ENCODE peak calls at places on chromosomes 16 and 17, in four cellular contexts. K is vagina, O is endothelial cell of umbilical vein, H is transverse colon. X is an unnamed sample.

GRCh38 chr17:65246252-65246651 is 109.1 kb downstream of the RGS9 start:
- DNase-seq in K (peak; percentile 40), O (no peak), H (no peak), X (no peak)

GRCh38 chr16:35176449-35176848 is 1717.0 kb downstream of the TP53TG3F start:
- DNase-seq in K (no peak), O (no peak), H (no peak), X (no peak)

GRCh38 chr17:11279776-11280344 is 38.8 kb downstream of the SHISA6 start:
- DNase-seq in K (peak; percentile 22), H (no peak), O (no peak), X (no peak)

GRCh38 chr17:21302711-21303425 is 18.4 kb downstream of the MAP2K3 start:
- DNase-seq in H (no peak), K (no peak), O (peak; percentile 2), X (no peak)

GRCh38 chr17:43591750-43592562 is 45.8 kb upstream of the ETV4 start:
- DNase-seq in K (no peak), H (peak; percentile 39), O (peak; percentile 94), X (no peak)

GRCh38 chr17:6556121-6557039 is at the start of gene PITPNM3:
- DNase-seq in O (no peak), K (no peak), H (peak; percentile 50), X (no peak)

GRCh38 chr17:51540151-51540550 is 279.8 kb downstream of the UTP18 start:
- DNase-seq in K (no peak), H (no peak), O (no peak), X (no peak)

GRCh38 chr17:19978803-19979202 is 1.2 kb upstream of the AKAP10 start:
- DNase-seq in K (no peak), H (no peak), O (no peak), X (no peak)

GRCh38 chr17:57859601-57860413 is 10.0 kb upstream of the MRPS23 start:
- DNase-seq in O (no peak), H (no peak), K (no peak), X (no peak)

GRCh38 chr17:32503251-32504165 is 16.7 kb downstream of the CDK5R1 start:
- DNase-seq in H (peak; percentile 36), O (peak; percentile 35), K (no peak), X (no peak)

GRCh38 chr17:45019177-45019711 is 32.2 kb downstream of the DCAKD start:
- DNase-seq in K (no peak), H (peak; percentile 51), O (peak; percentile 26), X (peak; percentile 56)

GRCh38 chr16:21145738-21146137 is 4.9 kb downstream of the DNAH3 start:
- DNase-seq in K (no peak), O (no peak), H (no peak), X (no peak)

GRCh38 chr16:89844739-89845339 is 16.6 kb downstream of the SPIRE2 start:
- DNase-seq in O (no peak), H (no peak), K (no peak), X (no peak)

GRCh38 chr17:883586-883962 is 96.0 kb downstream of the NXN start:
- DNase-seq in K (no peak), H (no peak), O (no peak), X (no peak)

GRCh38 chr16:35626051-35626450 is 2166.6 kb downstream of the TP53TG3F start:
- DNase-seq in K (no peak), H (no peak), O (no peak), X (no peak)

GRCh38 chr16:50711040-50711439 is 17.6 kb downstream of the NOD2 start:
- DNase-seq in H (no peak), O (no peak), K (no peak), X (no peak)

GRCh38 chr17:35289222-35289621 is 46.4 kb downstream of the SLFN5 start:
- DNase-seq in O (no peak), H (no peak), K (no peak), X (no peak)

GRCh38 chr17:81342700-81343070 is 47.6 kb upstream of the SLC38A10 start:
- DNase-seq in H (no peak), K (no peak), O (no peak), X (no peak)

DNA sequence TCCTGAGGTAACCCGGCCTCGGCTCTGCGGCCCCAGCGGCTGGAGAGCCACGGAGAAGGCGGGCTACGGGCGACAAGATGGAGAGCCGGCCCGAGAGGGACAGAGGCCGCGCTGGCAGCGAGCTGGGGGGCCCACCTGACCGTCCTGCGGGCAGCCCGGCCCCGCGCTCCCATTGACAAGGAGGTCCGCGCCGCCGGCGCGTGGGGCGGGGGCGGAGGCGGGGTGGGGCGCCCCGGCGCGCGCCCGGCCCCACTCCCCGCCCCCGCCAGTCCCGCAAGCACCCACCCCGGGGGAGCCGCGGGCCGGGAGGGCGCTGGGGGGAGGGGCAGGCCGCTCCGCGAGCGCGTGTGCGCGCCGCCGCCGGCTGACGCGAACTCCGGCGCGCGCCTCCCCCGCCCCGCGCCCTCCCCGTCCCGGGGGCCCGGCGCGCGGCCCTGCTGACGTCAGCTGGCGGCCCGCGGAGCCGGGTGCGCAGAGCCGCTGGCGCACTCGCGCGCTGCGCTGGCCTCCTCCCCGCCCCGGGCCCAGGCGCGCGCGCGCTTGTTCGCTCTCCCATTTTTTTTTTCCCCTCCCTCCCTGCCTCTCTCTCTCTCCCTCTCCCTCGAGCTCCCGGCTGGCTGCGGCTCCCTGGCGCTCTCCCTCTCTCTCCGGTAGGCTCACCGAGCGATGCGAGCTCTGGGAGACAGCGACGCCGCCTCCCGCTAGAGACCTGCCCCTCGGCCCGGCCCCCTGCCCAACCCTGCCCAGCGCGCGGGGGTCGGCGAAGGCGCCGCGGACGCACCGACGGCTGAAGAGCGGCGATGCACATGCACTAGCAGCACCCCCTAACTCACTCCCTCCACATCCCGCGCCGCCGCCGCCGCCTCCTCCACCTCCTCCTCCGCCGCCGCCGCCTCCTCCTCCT is at the start of gene GNAO1:
- DNase-seq in O (peak; percentile 12), H (peak; percentile 56), K (no peak), X (peak; percentile 53)
- TF ChIP-seq POLR2AphosphoS5 in O (no peak), H (peak; percentile 8), K (no peak), X (no peak)

GRCh38 chr16:85708338-85708737 is 19.6 kb upstream of the GINS2 start:
- DNase-seq in K (no peak), H (no peak), O (no peak), X (no peak)

GRCh38 chr16:85715169-85716015 is 26.6 kb upstream of the GINS2 start:
- DNase-seq in O (peak; percentile 60), K (no peak), H (no peak), X (no peak)

GRCh38 chr16:85712841-85713240 is 24.1 kb upstream of the GINS2 start:
- DNase-seq in O (no peak), H (no peak), K (no peak), X (no peak)

GRCh38 chr16:85709766-85710423 is 21.1 kb upstream of the GINS2 start:
- DNase-seq in O (no peak), H (no peak), K (no peak), X (no peak)

GRCh38 chr16:85711982-85712587 is 23.3 kb upstream of the GINS2 start:
- DNase-seq in O (no peak), H (no peak), K (no peak), X (no peak)
- TF ChIP-seq POLR2A in O (no peak), H (no peak), K (no peak), X (no peak)

GRCh38 chr16:13083687-13084086 is 182.3 kb downstream of the SHISA9 start:
- DNase-seq in K (no peak), H (no peak), O (no peak), X (no peak)

GRCh38 chr16:13076878-13077277 is 175.5 kb downstream of the SHISA9 start:
- DNase-seq in O (no peak), H (no peak), K (no peak), X (no peak)

GRCh38 chr16:13084331-13084730 is 182.9 kb downstream of the SHISA9 start:
- DNase-seq in H (no peak), O (no peak), K (no peak), X (no peak)

GRCh38 chr16:13077816-13078215 is 176.4 kb downstream of the SHISA9 start:
- DNase-seq in K (no peak), O (no peak), H (no peak), X (no peak)

DNA sequence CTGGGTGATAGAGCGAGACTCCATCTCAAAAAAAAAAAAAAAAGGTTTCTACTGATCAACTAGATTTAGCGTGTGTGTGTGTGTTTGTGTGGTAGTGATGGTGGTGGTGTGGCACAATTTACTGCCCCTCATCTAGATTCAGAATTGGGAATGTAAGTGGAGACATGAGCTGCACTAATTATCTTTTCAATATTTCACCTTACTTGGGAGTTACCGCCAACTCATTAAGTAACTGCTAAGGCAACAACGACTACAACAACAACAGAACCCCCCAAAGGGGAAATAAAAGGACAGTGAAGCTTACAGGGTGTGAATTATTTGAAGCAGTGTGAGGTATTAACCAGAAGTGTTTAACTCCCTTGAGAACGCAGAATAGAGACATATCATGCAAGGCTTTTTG is 180.4 kb downstream of the SHISA9 start:
- DNase-seq in H (no peak), K (no peak), O (no peak), X (no peak)
- TF ChIP-seq POLR2AphosphoS5 in H (no peak), K (no peak), O (no peak), X (no peak)

DNA sequence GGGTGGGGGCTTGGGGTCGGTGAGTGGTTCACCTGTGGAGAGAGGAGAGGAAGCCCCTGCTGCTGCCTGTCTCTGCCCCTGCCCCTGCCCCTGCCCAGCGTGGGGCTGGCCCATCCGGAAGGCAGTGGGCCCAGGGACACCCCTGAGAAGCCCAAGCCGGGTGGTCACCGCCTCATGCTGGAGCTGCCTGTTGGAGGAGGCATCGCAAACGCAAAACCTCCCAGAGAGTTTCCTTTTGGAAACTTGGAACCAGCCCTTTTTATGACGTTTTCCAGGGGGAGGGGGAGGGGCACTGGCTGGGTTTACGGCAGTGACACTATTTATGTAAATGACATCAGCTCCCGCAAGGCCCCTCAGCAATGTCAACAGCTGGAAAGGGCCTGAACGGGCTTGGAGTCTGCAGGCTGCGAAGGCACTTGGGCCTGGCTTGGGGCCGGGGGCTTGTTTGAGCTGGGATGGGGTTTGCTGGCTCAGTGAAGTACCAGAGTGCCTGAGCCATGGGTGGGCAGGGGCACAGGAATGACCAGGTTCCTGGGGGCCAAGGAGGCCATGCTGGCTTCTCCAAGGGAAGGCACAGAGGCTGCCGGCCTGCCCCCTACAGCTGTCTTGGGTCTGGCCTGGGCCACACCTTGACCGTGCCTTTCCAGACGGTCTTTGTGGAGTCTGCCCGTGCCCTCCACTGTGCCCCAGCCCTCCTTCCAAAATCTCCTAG is 219.5 kb downstream of the NTN1 start:
- DNase-seq in O (peak; percentile 39), K (no peak), H (peak; percentile 71), X (no peak)
- TF ChIP-seq POLR2A in O (no peak), K (no peak), H (no peak), X (no peak)

DNA sequence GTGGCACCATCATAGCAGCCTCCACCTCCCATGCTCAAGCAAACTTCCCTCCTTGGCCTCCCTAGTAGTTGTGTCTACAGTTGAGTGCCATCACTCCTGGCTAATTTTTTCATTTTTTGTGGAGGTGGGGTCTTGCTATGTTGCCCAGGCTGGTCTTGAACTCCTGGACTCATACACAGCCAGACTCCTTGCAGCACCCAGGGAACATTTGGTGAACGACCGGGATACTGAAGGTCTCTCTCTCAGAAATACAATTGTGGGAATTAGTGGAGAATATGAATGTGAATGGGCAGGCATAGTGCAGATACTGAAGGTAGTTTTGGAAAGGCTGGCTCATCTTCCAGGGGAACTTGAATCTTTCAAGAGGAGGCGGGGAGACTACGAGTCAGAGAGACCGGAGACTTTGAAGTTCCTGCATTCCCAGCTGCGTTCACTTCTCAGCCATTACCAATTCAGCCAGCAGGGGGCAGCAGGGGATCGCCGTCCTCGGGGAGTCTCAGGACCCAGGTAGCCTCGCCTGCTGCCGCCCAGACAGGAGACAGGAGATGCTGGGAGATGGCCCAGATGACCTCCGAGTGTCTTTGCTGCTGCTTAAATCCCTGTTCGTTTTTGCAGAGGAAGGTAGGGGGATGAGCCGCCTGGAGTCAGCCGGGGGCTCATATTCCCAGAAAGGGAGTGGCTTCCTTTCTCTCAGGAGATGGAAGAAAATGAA is 68.6 kb downstream of the HAPSTR1 start:
- DNase-seq in K (no peak), H (peak; percentile 63), O (peak; percentile 44), X (peak; percentile 50)
- TF ChIP-seq POLR2AphosphoS5 in K (no peak), H (no peak), O (no peak), X (no peak)

X was measured in GM12891.